ENCODE peak calls at places on chromosomes 3 and 15, in four cellular contexts. H, S, E and W are unnamed samples.

GRCh38 chr3:40310690-40311089 is 1.2 kb downstream of the EIF1B start:
- DNase-seq in H (peak), S (no peak), E (no peak), W (no peak)

GRCh38 chr3:110384601-110385000 is 687.0 kb upstream of the NECTIN3 start:
- DNase-seq in H (no peak), S (no peak), E (no peak), W (no peak)

GRCh38 chr3:130770637-130771036 is 24.0 kb upstream of the PIK3R4 start:
- DNase-seq in H (no peak), S (no peak), E (no peak), W (no peak)

GRCh38 chr15:67186226-67186649 is 68.2 kb downstream of the AAGAB start:
- DNase-seq in H (no peak), S (no peak), E (no peak), W (peak)

GRCh38 chr15:40052604-40053003 is 13.6 kb upstream of the SRP14 start:
- DNase-seq in H (no peak), S (no peak), E (no peak), W (no peak)

GRCh38 chr3:160379628-160380214 is 19.3 kb downstream of the IFT80 start:
- DNase-seq in H (no peak), S (no peak), E (no peak), W (no peak)

GRCh38 chr3:12893872-12894271 is 52.5 kb upstream of the RPL32 start:
- DNase-seq in H (no peak), S (no peak), E (no peak), W (no peak)

GRCh38 chr3:146521356-146521755 is 23.1 kb downstream of the PLSCR1 start:
- DNase-seq in H (no peak), S (no peak), E (no peak), W (no peak)

GRCh38 chr3:60281970-60282369 is 969.3 kb downstream of the FHIT start:
- DNase-seq in H (no peak), S (no peak), E (no peak), W (no peak)

GRCh38 chr3:15783361-15783969 is 14.3 kb downstream of the ANKRD28 start:
- DNase-seq in H (peak), S (no peak), E (no peak), W (no peak)

GRCh38 chr3:183490653-183491052 is 62.2 kb upstream of the MCF2L2 start:
- DNase-seq in H (peak), S (no peak), E (peak), W (peak)

GRCh38 chr3:187567741-187568140 is 102.5 kb downstream of the SST start:
- DNase-seq in H (no peak), S (no peak), E (no peak), W (no peak)

GRCh38 chr3:56987238-56987932 is 73.1 kb upstream of the SPATA12 start:
- DNase-seq in H (peak), S (no peak), E (no peak), W (no peak)

GRCh38 chr3:127768346-127769008 is 53.8 kb downstream of the MGLL start:
- DNase-seq in H (peak), S (no peak), E (no peak), W (no peak)

GRCh38 chr3:10352146-10352911 is 31.4 kb upstream of the SEC13 start:
- DNase-seq in H (peak), S (no peak), E (no peak), W (no peak)

GRCh38 chr15:87944051-87944450 is 312.5 kb downstream of the NTRK3 start:
- DNase-seq in H (no peak), S (no peak), E (no peak), W (no peak)

GRCh38 chr15:47523669-47524068 is 193.6 kb upstream of the SEMA6D start:
- DNase-seq in H (peak), S (no peak), E (no peak), W (no peak)

GRCh38 chr3:192915306-192915705 is 2.4 kb downstream of the MB21D2 start:
- DNase-seq in H (peak), S (no peak), E (no peak), W (no peak)

GRCh38 chr3:124143047-124143446 is 151.1 kb upstream of the ROPN1 start:
- DNase-seq in H (no peak), S (no peak), E (no peak), W (no peak)

GRCh38 chr15:39786444-39787056 is 3.9 kb upstream of the FSIP1 start:
- DNase-seq in H (peak), S (peak), E (no peak), W (no peak)

GRCh38 chr3:67655364-67656121 is 1.1 kb upstream of the SUCLG2 start:
- DNase-seq in H (no peak), S (no peak), E (peak), W (peak)

GRCh38 chr15:72318408-72318942 is 1.5 kb downstream of the CELF6 start:
- DNase-seq in H (no peak), S (no peak), E (no peak), W (no peak)

GRCh38 chr15:68130851-68131250 is 74.3 kb downstream of the CALML4 start:
- DNase-seq in H (no peak), S (no peak), E (no peak), W (no peak)

GRCh38 chr15:28913171-28913765 is 27.5 kb downstream of the APBA2 start:
- DNase-seq in H (no peak), S (no peak), E (peak), W (no peak)

GRCh38 chr15:81275711-81276417 is 48.1 kb downstream of the STARD5 start:
- DNase-seq in H (no peak), S (no peak), E (no peak), W (no peak)

GRCh38 chr3:52447512-52448355 is 2.8 kb upstream of the SEMA3G start:
- DNase-seq in H (no peak), S (no peak), E (no peak), W (no peak)

GRCh38 chr3:184742676-184743135 is 30.8 kb upstream of the MAGEF1 start:
- DNase-seq in H (no peak), S (no peak), E (peak), W (peak)

GRCh38 chr3:155135003-155135402 is 54.9 kb downstream of the MME start:
- DNase-seq in H (no peak), S (no peak), E (no peak), W (no peak)

GRCh38 chr3:194351080-194351672 is at the start of gene CPN2:
- DNase-seq in H (no peak), S (no peak), E (no peak), W (no peak)
- TF ChIP-seq POLR2AphosphoS5 in H (no peak), S (no peak), E (no peak), W (no peak)

GRCh38 chr15:70704166-70704565 is 59.2 kb downstream of the UACA start:
- DNase-seq in H (no peak), S (no peak), E (no peak), W (no peak)

GRCh38 chr15:70703066-70703465 is 60.3 kb downstream of the UACA start:
- DNase-seq in H (peak), S (no peak), E (no peak), W (no peak)

GRCh38 chr15:70703483-70703882 is 59.9 kb downstream of the UACA start:
- DNase-seq in H (no peak), S (no peak), E (no peak), W (no peak)

GRCh38 chr15:70702584-70702983 is 60.8 kb downstream of the UACA start:
- DNase-seq in H (no peak), S (no peak), E (no peak), W (no peak)

GRCh38 chr15:70701891-70702568 is 61.3 kb downstream of the UACA start:
- DNase-seq in H (peak), S (no peak), E (no peak), W (no peak)
- TF ChIP-seq POLR2AphosphoS5 in H (no peak), S (no peak), E (no peak), W (no peak)

GRCh38 chr3:49411550-49411967 is 217 bp downstream of the RHOA start:
- DNase-seq in H (no peak), S (no peak), E (peak), W (peak)
- TF ChIP-seq POLR2AphosphoS5 in H (no peak), S (no peak), E (no peak), W (no peak)

DNA sequence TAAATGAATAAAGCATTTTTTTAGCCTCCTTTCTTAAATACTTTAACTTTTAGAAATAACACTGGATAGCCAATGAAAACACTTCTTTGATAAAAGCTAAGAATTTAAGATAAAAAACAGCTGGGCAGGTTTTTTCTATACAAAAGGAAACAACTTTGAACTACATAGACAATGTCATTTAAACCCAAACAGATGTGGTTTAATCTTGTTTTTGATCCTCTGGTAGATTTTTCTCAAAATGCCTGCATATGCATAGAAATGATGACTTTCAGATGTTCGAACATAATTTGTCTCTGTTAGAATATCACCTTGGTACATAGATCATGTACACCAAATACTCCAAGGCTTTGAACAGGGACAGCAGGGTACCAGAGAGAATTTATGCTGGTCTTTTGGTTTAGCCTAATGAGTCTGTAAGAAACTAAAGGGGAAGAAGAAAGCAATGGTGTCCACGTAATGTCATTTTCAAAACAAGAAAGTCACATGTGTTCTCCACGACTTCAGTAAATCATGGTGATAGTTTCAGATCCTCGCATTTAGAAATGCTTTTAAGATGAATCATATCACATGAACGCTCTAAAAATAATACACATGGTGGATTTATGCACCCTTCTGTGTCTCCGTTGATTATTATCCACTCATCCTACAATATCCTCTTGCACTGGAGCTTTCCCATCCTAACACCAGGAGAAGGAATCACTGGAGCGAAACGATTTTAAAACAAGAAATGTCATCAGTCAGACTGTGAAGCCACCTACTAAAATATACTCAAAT is 160.1 kb upstream of the PDZRN3 start:
- DNase-seq in H (no peak), S (no peak), E (no peak), W (no peak)
- TF ChIP-seq POLR2AphosphoS5 in H (no peak), S (no peak), E (no peak), W (no peak)